ENCODE peak calls at places on chromosomes 6 and 20, in five cellular contexts. One of them, this sample, is unnamed.

GRCh38 chr20:47620808-47621805 is 119.4 kb downstream of the NCOA3 start:
- DNase-seq in A549: no peak
- DNase-seq in IMR-90: peak; percentile 82
- DNase-seq in caudate nucleus: no peak
- DNase-seq in lung: no peak
- DNase-seq in this sample: no peak

GRCh38 chr20:19275630-19276071 is 63.2 kb downstream of the SLC24A3 start:
- DNase-seq in A549: no peak
- DNase-seq in IMR-90: no peak
- DNase-seq in caudate nucleus: no peak
- DNase-seq in lung: peak; percentile 79
- DNase-seq in this sample: no peak

GRCh38 chr6:39488255-39488881 is 165.9 kb upstream of the KCNK16 start:
- DNase-seq in A549: no peak
- DNase-seq in IMR-90: no peak
- DNase-seq in caudate nucleus: no peak
- DNase-seq in lung: no peak
- DNase-seq in this sample: no peak

GRCh38 chr20:47355489-47356219 is 845 bp downstream of the ZMYND8 start:
- DNase-seq in A549: no peak
- DNase-seq in IMR-90: no peak
- DNase-seq in caudate nucleus: peak; percentile 30
- DNase-seq in lung: no peak
- DNase-seq in this sample: no peak

GRCh38 chr6:28212510-28213212 is 12.4 kb upstream of the ZSCAN9 start:
- DNase-seq in A549: peak; percentile 73
- DNase-seq in IMR-90: peak; percentile 90
- DNase-seq in caudate nucleus: no peak
- DNase-seq in lung: peak; percentile 69
- DNase-seq in this sample: peak; percentile 83

GRCh38 chr20:46568570-46569129 is 18.2 kb upstream of the OCSTAMP start:
- DNase-seq in A549: no peak
- DNase-seq in IMR-90: peak; percentile 72
- DNase-seq in caudate nucleus: peak; percentile 85
- DNase-seq in lung: peak; percentile 78
- DNase-seq in this sample: no peak

GRCh38 chr6:144158133-144158532 is 7.8 kb downstream of the STX11 start:
- DNase-seq in A549: no peak
- DNase-seq in IMR-90: peak; percentile 88
- DNase-seq in caudate nucleus: no peak
- DNase-seq in lung: peak; percentile 69
- DNase-seq in this sample: no peak

GRCh38 chr6:137013738-137014602 is 30.8 kb downstream of the IL20RA start:
- DNase-seq in A549: peak; percentile 30
- DNase-seq in IMR-90: peak; percentile 60
- DNase-seq in caudate nucleus: no peak
- DNase-seq in lung: no peak
- DNase-seq in this sample: peak; percentile 80

GRCh38 chr6:73722318-73723060 is 26.5 kb downstream of the CD109 start:
- DNase-seq in A549: no peak
- DNase-seq in IMR-90: peak; percentile 93
- DNase-seq in caudate nucleus: no peak
- DNase-seq in lung: no peak
- DNase-seq in this sample: peak; percentile 78

GRCh38 chr6:136290406-136291010 is 862 bp upstream of the BCLAF1 start:
- DNase-seq in A549: peak; percentile 35
- DNase-seq in IMR-90: peak; percentile 85
- DNase-seq in caudate nucleus: peak; percentile 38
- DNase-seq in lung: peak; percentile 76
- DNase-seq in this sample: peak; percentile 51

GRCh38 chr20:1664911-1665310 is 7.3 kb upstream of the SIRPG start:
- DNase-seq in A549: no peak
- DNase-seq in IMR-90: no peak
- DNase-seq in caudate nucleus: no peak
- DNase-seq in lung: no peak
- DNase-seq in this sample: no peak

GRCh38 chr6:2037230-2037926 is 208.0 kb downstream of the GMDS start:
- DNase-seq in A549: no peak
- DNase-seq in IMR-90: peak; percentile 28
- DNase-seq in caudate nucleus: no peak
- DNase-seq in lung: no peak
- DNase-seq in this sample: peak; percentile 12

GRCh38 chr6:141634269-141634668 is 498.5 kb upstream of the GJE1 start:
- DNase-seq in A549: no peak
- DNase-seq in IMR-90: no peak
- DNase-seq in caudate nucleus: no peak
- DNase-seq in lung: no peak
- DNase-seq in this sample: no peak

GRCh38 chr6:148464319-148465010 is 121.8 kb downstream of the SASH1 start:
- DNase-seq in A549: peak; percentile 32
- DNase-seq in IMR-90: peak; percentile 79
- DNase-seq in caudate nucleus: peak; percentile 34
- DNase-seq in lung: peak; percentile 64
- DNase-seq in this sample: no peak

GRCh38 chr6:153476243-153476642 is 345.2 kb upstream of the RGS17 start:
- DNase-seq in A549: no peak
- DNase-seq in IMR-90: no peak
- DNase-seq in caudate nucleus: no peak
- DNase-seq in lung: no peak
- DNase-seq in this sample: no peak

GRCh38 chr6:116316772-116317467 is 37.2 kb upstream of the TSPYL1 start:
- DNase-seq in A549: no peak
- DNase-seq in IMR-90: no peak
- DNase-seq in caudate nucleus: no peak
- DNase-seq in lung: no peak
- DNase-seq in this sample: no peak

DNA sequence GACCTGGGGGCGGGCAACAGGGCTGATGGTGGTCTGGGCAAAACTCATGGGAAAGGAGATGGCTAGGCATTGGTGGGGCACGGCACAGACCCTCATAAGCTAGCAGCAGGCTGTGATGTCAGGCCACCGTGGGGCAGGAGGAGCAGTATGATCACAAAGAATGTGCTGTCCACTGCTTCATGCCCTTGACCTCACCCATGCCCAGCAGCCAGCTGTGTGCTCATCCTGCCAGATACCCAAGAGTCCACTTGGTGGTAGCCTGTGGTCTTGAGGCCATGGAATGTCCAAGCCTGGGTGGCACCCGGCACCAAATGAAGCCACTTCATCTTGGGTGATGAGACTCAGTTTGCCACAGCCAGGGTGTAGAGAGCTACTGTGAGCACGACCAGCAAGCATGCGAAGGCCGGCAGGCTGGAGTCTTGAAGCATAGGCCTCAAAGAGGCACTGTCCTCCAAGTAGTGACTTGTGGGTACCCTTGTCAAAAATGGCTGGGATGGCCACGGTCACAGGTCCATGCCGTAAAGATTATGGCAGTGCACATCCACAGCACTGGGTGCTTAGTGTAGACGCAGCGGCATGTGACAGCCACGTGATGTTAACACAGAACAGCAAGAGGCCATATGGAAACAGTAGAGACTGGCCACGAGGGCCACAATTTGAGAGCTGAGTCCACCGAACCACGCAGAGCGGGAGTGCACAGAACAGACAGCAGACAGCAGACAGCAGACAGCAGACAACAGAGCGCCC is 19.0 kb downstream of the PLAGL2 start:
- DNase-seq in A549: no peak
- DNase-seq in IMR-90: no peak
- DNase-seq in caudate nucleus: no peak
- DNase-seq in lung: no peak
- DNase-seq in this sample: no peak
- H3K27ac ChIP-seq in A549: no peak overlapping the region
- H3K27ac ChIP-seq in IMR-90: no peak overlapping the region
- H3K27ac ChIP-seq in caudate nucleus: no peak overlapping the region
- H3K27ac ChIP-seq in lung: no peak overlapping the region
- H3K27ac ChIP-seq in this sample: no peak overlapping the region

GRCh38 chr6:33116881-33117711 is 41.3 kb downstream of the HLA-DPB1 start:
- DNase-seq in A549: no peak
- DNase-seq in IMR-90: no peak
- DNase-seq in caudate nucleus: no peak
- DNase-seq in lung: no peak
- DNase-seq in this sample: no peak

GRCh38 chr6:33116417-33116816 is 40.6 kb downstream of the HLA-DPB1 start:
- DNase-seq in A549: no peak
- DNase-seq in IMR-90: no peak
- DNase-seq in caudate nucleus: no peak
- DNase-seq in lung: no peak
- DNase-seq in this sample: no peak

GRCh38 chr6:33114428-33114827 is 38.6 kb downstream of the HLA-DPB1 start:
- DNase-seq in A549: no peak
- DNase-seq in IMR-90: no peak
- DNase-seq in caudate nucleus: no peak
- DNase-seq in lung: no peak
- DNase-seq in this sample: no peak

GRCh38 chr6:33117826-33118277 is 42.1 kb downstream of the HLA-DPB1 start:
- DNase-seq in A549: no peak
- DNase-seq in IMR-90: no peak
- DNase-seq in caudate nucleus: no peak
- DNase-seq in lung: no peak
- DNase-seq in this sample: no peak

DNA sequence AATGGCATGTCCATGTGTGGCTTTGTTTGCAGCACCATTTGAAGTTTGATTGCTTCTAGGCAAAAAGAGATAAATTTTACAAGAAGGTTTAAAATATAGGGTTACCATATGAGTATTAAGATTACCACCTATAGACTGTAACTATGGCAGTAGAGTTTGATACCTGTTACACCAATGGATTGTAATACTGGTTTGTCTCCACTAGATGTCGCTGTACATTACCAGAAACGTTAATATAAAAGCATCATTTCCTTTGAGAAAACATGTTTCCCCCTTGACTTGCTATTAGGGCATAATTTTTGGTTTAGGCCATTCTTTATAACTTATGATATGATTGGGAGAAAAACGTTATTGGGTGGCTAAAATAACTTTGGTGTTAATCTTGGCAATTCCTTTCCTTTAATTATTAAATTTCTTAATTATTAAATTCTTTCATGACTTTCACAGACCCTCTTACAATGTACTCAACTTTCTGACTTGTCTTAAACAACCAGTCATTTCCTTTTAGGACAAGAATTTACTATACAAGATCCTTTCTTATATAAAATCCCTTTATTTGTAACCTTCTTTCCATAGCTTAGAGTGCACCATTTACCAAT is 42.8 kb downstream of the HLA-DPB1 start:
- DNase-seq in A549: no peak
- DNase-seq in IMR-90: peak; percentile 49
- DNase-seq in caudate nucleus: no peak
- DNase-seq in lung: no peak
- DNase-seq in this sample: no peak
- H3K27ac ChIP-seq in A549: no peak overlapping the region
- H3K27ac ChIP-seq in IMR-90: no peak overlapping the region
- H3K27ac ChIP-seq in caudate nucleus: no peak overlapping the region
- H3K27ac ChIP-seq in lung: no peak overlapping the region
- H3K27ac ChIP-seq in this sample: no peak overlapping the region

GRCh38 chr6:35035481-35036030 is 105.6 kb downstream of the TCP11 start:
- DNase-seq in A549: no peak
- DNase-seq in IMR-90: no peak
- DNase-seq in caudate nucleus: no peak
- DNase-seq in lung: no peak
- DNase-seq in this sample: no peak

GRCh38 chr6:35038076-35038475 is 103.1 kb downstream of the TCP11 start:
- DNase-seq in A549: no peak
- DNase-seq in IMR-90: no peak
- DNase-seq in caudate nucleus: no peak
- DNase-seq in lung: no peak
- DNase-seq in this sample: no peak

GRCh38 chr6:35037289-35038038 is 103.7 kb downstream of the TCP11 start:
- DNase-seq in A549: no peak
- DNase-seq in IMR-90: no peak
- DNase-seq in caudate nucleus: no peak
- DNase-seq in lung: no peak
- DNase-seq in this sample: no peak

GRCh38 chr6:35036059-35036827 is 104.9 kb downstream of the TCP11 start:
- DNase-seq in A549: no peak
- DNase-seq in IMR-90: no peak
- DNase-seq in caudate nucleus: no peak
- DNase-seq in lung: peak; percentile 56
- DNase-seq in this sample: no peak

DNA sequence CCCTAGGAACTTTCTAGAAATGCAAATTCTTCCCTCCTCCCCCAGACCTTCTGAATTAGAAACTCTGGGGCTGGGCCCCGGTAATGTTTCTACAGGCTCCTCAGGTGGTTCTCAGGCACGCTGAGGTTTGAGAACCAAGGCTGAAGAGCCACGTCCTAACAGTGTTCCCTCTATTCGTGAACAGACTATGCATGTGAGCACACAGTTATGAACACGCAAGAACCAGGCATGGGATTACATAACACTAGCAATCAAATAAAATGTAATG is 104.4 kb downstream of the TCP11 start:
- DNase-seq in A549: no peak
- DNase-seq in IMR-90: no peak
- DNase-seq in caudate nucleus: no peak
- DNase-seq in lung: no peak
- DNase-seq in this sample: no peak
- H3K27ac ChIP-seq in A549: no peak overlapping the region
- H3K27ac ChIP-seq in IMR-90: no peak overlapping the region
- H3K27ac ChIP-seq in caudate nucleus: no peak overlapping the region
- H3K27ac ChIP-seq in lung: peak overlapping the region; percentile 76
- H3K27ac ChIP-seq in this sample: no peak overlapping the region

GRCh38 chr6:130968486-130968885 is 94.6 kb downstream of the EPB41L2 start:
- DNase-seq in A549: no peak
- DNase-seq in IMR-90: peak; percentile 35
- DNase-seq in caudate nucleus: no peak
- DNase-seq in lung: no peak
- DNase-seq in this sample: no peak

GRCh38 chr6:130971504-130971903 is 91.5 kb downstream of the EPB41L2 start:
- DNase-seq in A549: no peak
- DNase-seq in IMR-90: no peak
- DNase-seq in caudate nucleus: no peak
- DNase-seq in lung: no peak
- DNase-seq in this sample: no peak

GRCh38 chr6:130970839-130971410 is 92.1 kb downstream of the EPB41L2 start:
- DNase-seq in A549: no peak
- DNase-seq in IMR-90: no peak
- DNase-seq in caudate nucleus: no peak
- DNase-seq in lung: no peak
- DNase-seq in this sample: no peak

GRCh38 chr6:130967502-130968469 is 95.3 kb downstream of the EPB41L2 start:
- DNase-seq in A549: no peak
- DNase-seq in IMR-90: peak; percentile 50
- DNase-seq in caudate nucleus: no peak
- DNase-seq in lung: no peak
- DNase-seq in this sample: no peak

DNA sequence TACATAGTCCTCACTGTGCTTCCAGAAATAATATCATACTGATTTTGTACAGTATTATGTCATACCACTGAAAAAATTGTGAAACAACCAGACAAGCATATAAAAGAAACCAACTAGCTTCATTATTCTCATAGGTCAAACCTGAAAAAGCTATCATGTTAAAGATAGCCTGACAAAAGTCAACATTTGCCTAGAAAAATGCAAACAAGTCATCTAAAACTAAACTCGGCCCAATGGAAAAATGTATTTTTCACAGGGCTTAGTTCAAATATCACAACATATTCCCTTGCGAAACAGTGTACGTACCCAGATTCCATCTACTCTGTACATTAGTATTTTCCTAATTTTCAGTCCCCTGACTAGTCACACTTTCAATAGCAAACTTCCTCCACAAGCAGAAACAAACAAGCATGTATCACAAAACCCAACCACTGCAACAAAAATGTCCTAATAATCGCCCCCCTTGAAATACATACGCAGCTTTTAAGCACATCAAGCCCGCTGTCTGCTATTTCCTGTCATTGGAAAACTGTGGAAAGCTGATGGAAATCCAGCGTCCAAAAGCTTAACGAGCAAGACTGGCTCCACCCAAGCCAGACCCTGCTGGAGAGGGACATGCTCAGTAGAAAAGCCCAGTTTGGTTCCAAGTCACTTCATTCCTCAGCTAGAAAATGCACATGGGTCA is 93.1 kb downstream of the EPB41L2 start:
- DNase-seq in A549: no peak
- DNase-seq in IMR-90: peak; percentile 67
- DNase-seq in caudate nucleus: no peak
- DNase-seq in lung: no peak
- DNase-seq in this sample: no peak
- H3K27ac ChIP-seq in A549: peak overlapping the region; percentile 31
- H3K27ac ChIP-seq in IMR-90: peak overlapping the region; percentile 84
- H3K27ac ChIP-seq in caudate nucleus: peak overlapping the region; percentile 24
- H3K27ac ChIP-seq in lung: peak overlapping the region; percentile 37
- H3K27ac ChIP-seq in this sample: no peak overlapping the region

This sample was measured in epithelial cell of prostate.